ENCODE peak calls at places on chromosomes 11 and 22, in eight cellular contexts. H is T-helper 2 cell; L is sciatic nerve; V is lung; X is activated CD8-positive, alpha-beta memory T cell treated with anti-CD3 and anti-CD28 coated beads, Interleukin-2, amount 50 U/mL, for 48 hours; D is pulmonary artery endothelial cell; O is mucosa of gallbladder; K is endodermal cell. W is an unnamed sample.
A peak's percentile ranks its signal among the peaks of the same experiment; 100 is the strongest.

GRCh38 chr22:45344339-45344738 is 34.6 kb downstream of the FAM118A start:
- DNase-seq in H (no peak), L (no peak), V (no peak), X (no peak), D (no peak), O (no peak), K (peak; percentile 52), W (no peak)

GRCh38 chr11:101586965-101587364 is 3.2 kb upstream of the TRPC6 start:
- DNase-seq in H (no peak), L (no peak), V (no peak), X (no peak), D (no peak), O (no peak), K (no peak), W (no peak)

GRCh38 chr22:44665115-44665514 is 36.9 kb upstream of the PRR5 start:
- DNase-seq in H (no peak), L (no peak), V (no peak), X (no peak), D (no peak), O (no peak), K (peak; percentile 49), W (no peak)

GRCh38 chr22:41057076-41057475 is 35.3 kb upstream of the EP300 start:
- DNase-seq in H (no peak), L (no peak), V (no peak), X (no peak), D (no peak), O (no peak), K (no peak), W (no peak)

GRCh38 chr11:65437436-65438227 is 15.0 kb downstream of the NEAT1 start:
- DNase-seq in H (no peak), L (peak; percentile 49), V (no peak), X (peak; percentile 28), D (no peak), O (no peak), K (no peak), W (no peak)

GRCh38 chr11:128903248-128904041 is 12.3 kb downstream of the KCNJ5 start:
- DNase-seq in H (no peak), L (peak; percentile 69), V (no peak), X (no peak), D (no peak), O (no peak), K (peak; percentile 86), W (no peak)

GRCh38 chr11:47837929-47838328 is 10.2 kb downstream of the NUP160 start:
- DNase-seq in H (no peak), L (no peak), V (no peak), X (no peak), D (no peak), O (no peak), K (no peak), W (no peak)

GRCh38 chr11:70483077-70483861 is 84.9 kb downstream of the CTTN start:
- DNase-seq in H (no peak), L (no peak), V (peak; percentile 72), X (no peak), D (no peak), O (peak; percentile 28), K (peak; percentile 71), W (no peak)

GRCh38 chr11:14423633-14424032 is 64.7 kb upstream of the RRAS2 start:
- DNase-seq in H (no peak), L (no peak), V (no peak), X (no peak), D (no peak), O (no peak), K (no peak), W (no peak)

GRCh38 chr22:17272511-17272991 is 53.3 kb upstream of the ADA2 start:
- DNase-seq in H (no peak), L (peak; percentile 44), V (peak; percentile 25), X (no peak), D (no peak), O (no peak), K (peak; percentile 94), W (no peak)

GRCh38 chr11:114350022-114350421 is 50.3 kb downstream of the C11orf71 start:
- DNase-seq in H (no peak), L (no peak), V (no peak), X (no peak), D (no peak), O (no peak), K (no peak), W (no peak)

GRCh38 chr11:117944554-117944953 is 15.4 kb upstream of the TMPRSS13 start:
- DNase-seq in H (no peak), L (no peak), V (peak; percentile 20), X (no peak), D (no peak), O (no peak), K (peak; percentile 34), W (no peak)

GRCh38 chr11:111665779-111666178 is 63.5 kb downstream of the SIK2 start:
- DNase-seq in H (no peak), L (no peak), V (no peak), X (no peak), D (peak; percentile 8), O (no peak), K (peak; percentile 71), W (no peak)

GRCh38 chr22:49353185-49353584 is 474.5 kb downstream of the BRD1 start:
- DNase-seq in H (no peak), L (peak; percentile 32), V (no peak), X (peak; percentile 29), D (no peak), O (no peak), K (peak; percentile 20), W (no peak)

GRCh38 chr22:28247667-28248363 is 328.8 kb upstream of the PITPNB start:
- DNase-seq in H (no peak), L (no peak), V (no peak), X (no peak), D (no peak), O (no peak), K (peak; percentile 55), W (no peak)

GRCh38 chr11:69928124-69928523 is 108.9 kb upstream of the FGF3 start:
- DNase-seq in H (no peak), L (no peak), V (no peak), X (no peak), D (no peak), O (no peak), K (peak; percentile 55), W (no peak)

GRCh38 chr22:40345801-40346177 is 511 bp upstream of the ADSL start:
- DNase-seq in H (peak; percentile 21), L (peak; percentile 62), V (peak; percentile 39), X (peak; percentile 79), D (no peak), O (no peak), K (peak; percentile 69), W (peak; percentile 51)

W was measured in T follicular helper cell.